ENCODE peak calls at places on chromosomes 2 and 18, in five cellular contexts. One of them, this sample, is unnamed.

GRCh38 chr2:219059725-219060682 is 717 bp downstream of the IHH start:
- DNase-seq in stimulated activated CD8-positive, alpha-beta memory T cell treated with anti-CD3 and anti-CD28 coated beads, Interleukin-7, amount 100 ng/mL, for 48 hours: no peak
- DNase-seq in head of caudate nucleus: no peak
- DNase-seq in sigmoid colon: no peak
- DNase-seq in HTR-8/SVneo: no peak
- DNase-seq in this sample: no peak

GRCh38 chr2:68832161-68832869 is 38.9 kb downstream of the BMP10 start:
- DNase-seq in HTR-8/SVneo: peak; percentile 15
- DNase-seq in stimulated activated CD8-positive, alpha-beta memory T cell treated with anti-CD3 and anti-CD28 coated beads, Interleukin-7, amount 100 ng/mL, for 48 hours: peak; percentile 49
- DNase-seq in sigmoid colon: peak; percentile 81
- DNase-seq in head of caudate nucleus: peak; percentile 39
- DNase-seq in this sample: peak; percentile 77

GRCh38 chr2:8564475-8564874 is 117.4 kb upstream of the ID2 start:
- DNase-seq in sigmoid colon: peak; percentile 30
- DNase-seq in stimulated activated CD8-positive, alpha-beta memory T cell treated with anti-CD3 and anti-CD28 coated beads, Interleukin-7, amount 100 ng/mL, for 48 hours: no peak
- DNase-seq in head of caudate nucleus: no peak
- DNase-seq in HTR-8/SVneo: no peak
- DNase-seq in this sample: peak; percentile 23

GRCh38 chr2:98458207-98458606 is 13.5 kb downstream of the INPP4A start:
- DNase-seq in head of caudate nucleus: no peak
- DNase-seq in HTR-8/SVneo: no peak
- DNase-seq in sigmoid colon: no peak
- DNase-seq in stimulated activated CD8-positive, alpha-beta memory T cell treated with anti-CD3 and anti-CD28 coated beads, Interleukin-7, amount 100 ng/mL, for 48 hours: no peak
- DNase-seq in this sample: no peak

GRCh38 chr2:42342061-42342794 is 18.8 kb downstream of the COX7A2L start:
- DNase-seq in sigmoid colon: peak; percentile 81
- DNase-seq in stimulated activated CD8-positive, alpha-beta memory T cell treated with anti-CD3 and anti-CD28 coated beads, Interleukin-7, amount 100 ng/mL, for 48 hours: no peak
- DNase-seq in head of caudate nucleus: no peak
- DNase-seq in HTR-8/SVneo: peak; percentile 88
- DNase-seq in this sample: no peak

GRCh38 chr2:234559609-234560008 is 62.7 kb upstream of the ARL4C start:
- DNase-seq in head of caudate nucleus: no peak
- DNase-seq in HTR-8/SVneo: no peak
- DNase-seq in stimulated activated CD8-positive, alpha-beta memory T cell treated with anti-CD3 and anti-CD28 coated beads, Interleukin-7, amount 100 ng/mL, for 48 hours: no peak
- DNase-seq in sigmoid colon: no peak
- DNase-seq in this sample: no peak

GRCh38 chr2:231387904-231388724 is 7.4 kb upstream of the B3GNT7 start:
- DNase-seq in sigmoid colon: peak; percentile 85
- DNase-seq in stimulated activated CD8-positive, alpha-beta memory T cell treated with anti-CD3 and anti-CD28 coated beads, Interleukin-7, amount 100 ng/mL, for 48 hours: no peak
- DNase-seq in HTR-8/SVneo: no peak
- DNase-seq in head of caudate nucleus: peak; percentile 98
- DNase-seq in this sample: peak; percentile 75

GRCh38 chr2:233513953-233514655 is 52.5 kb downstream of the USP40 start:
- DNase-seq in HTR-8/SVneo: no peak
- DNase-seq in stimulated activated CD8-positive, alpha-beta memory T cell treated with anti-CD3 and anti-CD28 coated beads, Interleukin-7, amount 100 ng/mL, for 48 hours: no peak
- DNase-seq in sigmoid colon: no peak
- DNase-seq in head of caudate nucleus: no peak
- DNase-seq in this sample: no peak

GRCh38 chr2:46780411-46780800 is 135.2 kb downstream of the MCFD2 start:
- DNase-seq in sigmoid colon: peak; percentile 88
- DNase-seq in stimulated activated CD8-positive, alpha-beta memory T cell treated with anti-CD3 and anti-CD28 coated beads, Interleukin-7, amount 100 ng/mL, for 48 hours: no peak
- DNase-seq in HTR-8/SVneo: no peak
- DNase-seq in head of caudate nucleus: peak; percentile 27
- DNase-seq in this sample: no peak

GRCh38 chr2:240893363-240893828 is 2.6 kb downstream of the MAB21L4 start:
- DNase-seq in sigmoid colon: no peak
- DNase-seq in head of caudate nucleus: peak; percentile 48
- DNase-seq in HTR-8/SVneo: peak; percentile 36
- DNase-seq in stimulated activated CD8-positive, alpha-beta memory T cell treated with anti-CD3 and anti-CD28 coated beads, Interleukin-7, amount 100 ng/mL, for 48 hours: peak; percentile 86
- DNase-seq in this sample: no peak

GRCh38 chr2:10240911-10241610 is 61.6 kb upstream of the HPCAL1 start:
- DNase-seq in head of caudate nucleus: no peak
- DNase-seq in sigmoid colon: peak; percentile 44
- DNase-seq in HTR-8/SVneo: no peak
- DNase-seq in stimulated activated CD8-positive, alpha-beta memory T cell treated with anti-CD3 and anti-CD28 coated beads, Interleukin-7, amount 100 ng/mL, for 48 hours: no peak
- DNase-seq in this sample: peak; percentile 47

GRCh38 chr18:24009246-24009645 is 5.3 kb upstream of the TTC39C start:
- DNase-seq in HTR-8/SVneo: no peak
- DNase-seq in head of caudate nucleus: no peak
- DNase-seq in stimulated activated CD8-positive, alpha-beta memory T cell treated with anti-CD3 and anti-CD28 coated beads, Interleukin-7, amount 100 ng/mL, for 48 hours: no peak
- DNase-seq in sigmoid colon: no peak
- DNase-seq in this sample: no peak

GRCh38 chr2:177147093-177147694 is 65.4 kb upstream of the HNRNPA3 start:
- DNase-seq in stimulated activated CD8-positive, alpha-beta memory T cell treated with anti-CD3 and anti-CD28 coated beads, Interleukin-7, amount 100 ng/mL, for 48 hours: no peak
- DNase-seq in HTR-8/SVneo: peak; percentile 45
- DNase-seq in sigmoid colon: no peak
- DNase-seq in head of caudate nucleus: peak; percentile 48
- DNase-seq in this sample: no peak

GRCh38 chr2:223725494-223725893 is 111.9 kb downstream of the AP1S3 start:
- DNase-seq in head of caudate nucleus: peak; percentile 79
- DNase-seq in HTR-8/SVneo: peak; percentile 88
- DNase-seq in stimulated activated CD8-positive, alpha-beta memory T cell treated with anti-CD3 and anti-CD28 coated beads, Interleukin-7, amount 100 ng/mL, for 48 hours: no peak
- DNase-seq in sigmoid colon: peak; percentile 81
- DNase-seq in this sample: peak; percentile 86

GRCh38 chr2:31319391-31320175 is 85.6 kb downstream of the EHD3 start:
- DNase-seq in HTR-8/SVneo: no peak
- DNase-seq in sigmoid colon: peak; percentile 70
- DNase-seq in head of caudate nucleus: no peak
- DNase-seq in stimulated activated CD8-positive, alpha-beta memory T cell treated with anti-CD3 and anti-CD28 coated beads, Interleukin-7, amount 100 ng/mL, for 48 hours: no peak
- DNase-seq in this sample: no peak

GRCh38 chr18:24567199-24567598 is 106.8 kb downstream of the HRH4 start:
- DNase-seq in head of caudate nucleus: no peak
- DNase-seq in stimulated activated CD8-positive, alpha-beta memory T cell treated with anti-CD3 and anti-CD28 coated beads, Interleukin-7, amount 100 ng/mL, for 48 hours: no peak
- DNase-seq in HTR-8/SVneo: no peak
- DNase-seq in sigmoid colon: no peak
- DNase-seq in this sample: no peak

GRCh38 chr2:220188031-220188430 is 560.6 kb downstream of the SLC4A3 start:
- DNase-seq in HTR-8/SVneo: no peak
- DNase-seq in head of caudate nucleus: no peak
- DNase-seq in sigmoid colon: no peak
- DNase-seq in stimulated activated CD8-positive, alpha-beta memory T cell treated with anti-CD3 and anti-CD28 coated beads, Interleukin-7, amount 100 ng/mL, for 48 hours: no peak
- DNase-seq in this sample: no peak

GRCh38 chr2:201258666-201258999 is 1.7 kb upstream of the CASP8 start:
- DNase-seq in HTR-8/SVneo: no peak
- DNase-seq in sigmoid colon: no peak
- DNase-seq in stimulated activated CD8-positive, alpha-beta memory T cell treated with anti-CD3 and anti-CD28 coated beads, Interleukin-7, amount 100 ng/mL, for 48 hours: peak; percentile 16
- DNase-seq in head of caudate nucleus: no peak
- DNase-seq in this sample: no peak

GRCh38 chr2:222561817-222562424 is 94.0 kb downstream of the FARSB start:
- DNase-seq in head of caudate nucleus: peak; percentile 46
- DNase-seq in sigmoid colon: no peak
- DNase-seq in stimulated activated CD8-positive, alpha-beta memory T cell treated with anti-CD3 and anti-CD28 coated beads, Interleukin-7, amount 100 ng/mL, for 48 hours: no peak
- DNase-seq in HTR-8/SVneo: peak; percentile 65
- DNase-seq in this sample: no peak

GRCh38 chr2:104656496-104657310 is 197.2 kb upstream of the POU3F3 start:
- DNase-seq in stimulated activated CD8-positive, alpha-beta memory T cell treated with anti-CD3 and anti-CD28 coated beads, Interleukin-7, amount 100 ng/mL, for 48 hours: no peak
- DNase-seq in HTR-8/SVneo: no peak
- DNase-seq in sigmoid colon: no peak
- DNase-seq in head of caudate nucleus: no peak
- DNase-seq in this sample: no peak

GRCh38 chr2:112644155-112644932 is 1.4 kb upstream of the SLC20A1 start:
- DNase-seq in sigmoid colon: no peak
- DNase-seq in head of caudate nucleus: no peak
- DNase-seq in HTR-8/SVneo: peak; percentile 47
- DNase-seq in stimulated activated CD8-positive, alpha-beta memory T cell treated with anti-CD3 and anti-CD28 coated beads, Interleukin-7, amount 100 ng/mL, for 48 hours: no peak
- DNase-seq in this sample: no peak

GRCh38 chr2:200298015-200298414 is 8.5 kb upstream of the SPATS2L start:
- DNase-seq in HTR-8/SVneo: no peak
- DNase-seq in head of caudate nucleus: no peak
- DNase-seq in sigmoid colon: no peak
- DNase-seq in stimulated activated CD8-positive, alpha-beta memory T cell treated with anti-CD3 and anti-CD28 coated beads, Interleukin-7, amount 100 ng/mL, for 48 hours: no peak
- DNase-seq in this sample: no peak

GRCh38 chr2:237011196-237011595 is 74.5 kb upstream of the COPS8 start:
- DNase-seq in sigmoid colon: no peak
- DNase-seq in stimulated activated CD8-positive, alpha-beta memory T cell treated with anti-CD3 and anti-CD28 coated beads, Interleukin-7, amount 100 ng/mL, for 48 hours: no peak
- DNase-seq in head of caudate nucleus: no peak
- DNase-seq in HTR-8/SVneo: no peak
- DNase-seq in this sample: no peak

GRCh38 chr2:64273524-64274398 is 129.5 kb upstream of the PELI1 start:
- DNase-seq in HTR-8/SVneo: peak; percentile 67
- DNase-seq in head of caudate nucleus: peak; percentile 8
- DNase-seq in stimulated activated CD8-positive, alpha-beta memory T cell treated with anti-CD3 and anti-CD28 coated beads, Interleukin-7, amount 100 ng/mL, for 48 hours: no peak
- DNase-seq in sigmoid colon: peak; percentile 83
- DNase-seq in this sample: no peak

GRCh38 chr2:105919826-105920225 is 175.1 kb downstream of the NCK2 start:
- DNase-seq in HTR-8/SVneo: no peak
- DNase-seq in sigmoid colon: no peak
- DNase-seq in stimulated activated CD8-positive, alpha-beta memory T cell treated with anti-CD3 and anti-CD28 coated beads, Interleukin-7, amount 100 ng/mL, for 48 hours: peak; percentile 27
- DNase-seq in head of caudate nucleus: no peak
- DNase-seq in this sample: no peak

GRCh38 chr2:129142465-129142864 is 823.8 kb upstream of the HS6ST1 start:
- DNase-seq in head of caudate nucleus: no peak
- DNase-seq in HTR-8/SVneo: no peak
- DNase-seq in stimulated activated CD8-positive, alpha-beta memory T cell treated with anti-CD3 and anti-CD28 coated beads, Interleukin-7, amount 100 ng/mL, for 48 hours: no peak
- DNase-seq in sigmoid colon: no peak
- DNase-seq in this sample: no peak